ENCODE peak calls at places on chromosomes 7 and 10, in five cellular contexts. H, T, Q, V and L are unnamed samples.

GRCh38 chr7:155435110-155435509 is 22.8 kb upstream of the EN2 start:
- DNase-seq in T (no peak), H (no peak), V (no peak), Q (no peak), L (no peak)

GRCh38 chr7:98641646-98642489 is 24.8 kb downstream of the NPTX2 start:
- DNase-seq in V (no peak), H (peak; percentile 39), T (no peak), Q (no peak), L (no peak)

GRCh38 chr10:34736976-34737771 is 77.9 kb downstream of the PARD3 start:
- DNase-seq in T (no peak), V (no peak), Q (no peak), H (no peak), L (no peak)

GRCh38 chr10:9331583-9332008 is 1277.1 kb downstream of the GATA3 start:
- DNase-seq in Q (no peak), T (no peak), V (peak; percentile 65), H (no peak), L (peak; percentile 69)

GRCh38 chr7:22622386-22622785 is 104.6 kb upstream of the IL6 start:
- DNase-seq in Q (no peak), H (no peak), V (no peak), T (no peak), L (no peak)

GRCh38 chr10:132677096-132677904 is 108.6 kb downstream of the NKX6-2 start:
- DNase-seq in Q (peak; percentile 30), V (no peak), T (no peak), H (peak; percentile 53), L (no peak)

GRCh38 chr7:867001-867405 is 9.4 kb upstream of the GET4 start:
- DNase-seq in V (peak; percentile 97), Q (no peak), T (no peak), H (peak; percentile 98), L (peak; percentile 91)

GRCh38 chr10:72334196-72334831 is 20.4 kb downstream of the DNAJB12 start:
- DNase-seq in T (peak; percentile 57), V (peak; percentile 50), Q (peak; percentile 51), H (no peak), L (no peak)

GRCh38 chr10:52312999-52313349 is 1.1 kb upstream of the DKK1 start:
- DNase-seq in H (no peak), V (peak; percentile 6), T (no peak), Q (no peak), L (peak; percentile 24)

GRCh38 chr7:108193593-108194498 is 63.7 kb upstream of the LAMB4 start:
- DNase-seq in T (no peak), V (no peak), H (no peak), Q (no peak), L (no peak)

GRCh38 chr7:12907774-12908173 is 220.3 kb downstream of the ARL4A start:
- DNase-seq in H (no peak), V (no peak), T (no peak), Q (no peak), L (no peak)

GRCh38 chr7:48299580-48300169 is 128.4 kb downstream of the ABCA13 start:
- DNase-seq in T (peak; percentile 69), H (no peak), V (peak; percentile 80), Q (no peak), L (peak; percentile 81)

GRCh38 chr10:124701435-124701834 is 42.7 kb downstream of the FAM53B start:
- DNase-seq in T (no peak), Q (peak; percentile 87), H (peak; percentile 93), V (peak; percentile 71), L (peak; percentile 14)

GRCh38 chr10:75186310-75186709 is 24.3 kb upstream of the VDAC2 start:
- DNase-seq in T (no peak), Q (no peak), V (no peak), H (peak; percentile 0), L (no peak)

GRCh38 chr10:92657024-92657423 is 32.7 kb upstream of the HHEX start:
- DNase-seq in V (peak; percentile 41), H (no peak), T (no peak), Q (no peak), L (no peak)

GRCh38 chr10:34626158-34626557 is 188.9 kb downstream of the PARD3 start:
- DNase-seq in T (no peak), Q (no peak), V (no peak), H (no peak), L (no peak)

GRCh38 chr7:129122751-129123516 is 21.6 kb upstream of the TSPAN33 start:
- DNase-seq in T (no peak), V (peak; percentile 21), H (no peak), Q (no peak), L (no peak)

GRCh38 chr10:19908991-19909699 is 92.9 kb downstream of the PLXDC2 start:
- DNase-seq in Q (no peak), V (no peak), T (no peak), H (no peak), L (no peak)

GRCh38 chr7:151919595-151919994 is 36.7 kb upstream of the GALNTL5 start:
- DNase-seq in V (no peak), T (no peak), H (peak; percentile 32), Q (no peak), L (no peak)

GRCh38 chr7:93036807-93037206 is 81.0 kb downstream of the SAMD9 start:
- DNase-seq in V (no peak), Q (no peak), H (no peak), T (no peak), L (no peak)

GRCh38 chr7:100353685-100354330 is 4.1 kb upstream of the PILRB start:
- DNase-seq in Q (no peak), H (no peak), V (no peak), T (no peak), L (no peak)

GRCh38 chr7:100348805-100349204 is 9.1 kb upstream of the PILRB start:
- DNase-seq in V (no peak), T (no peak), H (no peak), Q (no peak), L (no peak)

GRCh38 chr7:100351657-100352058 is 6.3 kb upstream of the PILRB start:
- DNase-seq in H (no peak), V (no peak), T (no peak), Q (no peak), L (no peak)

GRCh38 chr7:100352984-100353684 is 4.8 kb upstream of the PILRB start:
- DNase-seq in Q (no peak), V (no peak), H (no peak), T (no peak), L (no peak)

DNA sequence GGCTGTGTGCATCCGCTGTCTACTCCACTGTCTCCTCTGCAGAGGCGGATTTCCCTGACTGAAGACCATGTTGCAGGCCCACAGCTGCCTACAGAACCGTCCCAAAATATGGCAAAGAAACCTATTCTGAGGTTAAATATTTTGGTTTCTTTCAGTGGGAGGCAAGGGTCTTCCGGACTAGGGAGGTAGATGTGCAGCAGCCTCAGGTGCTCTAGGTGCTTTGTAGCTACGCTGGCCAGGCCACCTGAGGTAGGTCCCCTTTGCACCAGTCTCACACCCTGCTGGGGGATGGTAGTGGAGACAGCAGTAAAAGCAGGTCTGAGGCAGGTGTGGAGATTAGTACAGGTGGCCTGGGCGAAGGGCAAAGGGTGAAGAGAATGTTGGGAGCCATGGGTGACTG is 8.2 kb upstream of the PILRB start:
- DNase-seq in H (no peak), T (no peak), Q (no peak), V (no peak), L (no peak)
- H3K27ac ChIP-seq in H (no peak overlapping the region), T (no peak overlapping the region), Q (no peak overlapping the region), V (no peak overlapping the region), L (no peak overlapping the region)

GRCh38 chr7:87263537-87263936 is 44.0 kb upstream of the TMEM243 start:
- DNase-seq in H (no peak), Q (no peak), T (no peak), V (no peak), L (no peak)

DNA sequence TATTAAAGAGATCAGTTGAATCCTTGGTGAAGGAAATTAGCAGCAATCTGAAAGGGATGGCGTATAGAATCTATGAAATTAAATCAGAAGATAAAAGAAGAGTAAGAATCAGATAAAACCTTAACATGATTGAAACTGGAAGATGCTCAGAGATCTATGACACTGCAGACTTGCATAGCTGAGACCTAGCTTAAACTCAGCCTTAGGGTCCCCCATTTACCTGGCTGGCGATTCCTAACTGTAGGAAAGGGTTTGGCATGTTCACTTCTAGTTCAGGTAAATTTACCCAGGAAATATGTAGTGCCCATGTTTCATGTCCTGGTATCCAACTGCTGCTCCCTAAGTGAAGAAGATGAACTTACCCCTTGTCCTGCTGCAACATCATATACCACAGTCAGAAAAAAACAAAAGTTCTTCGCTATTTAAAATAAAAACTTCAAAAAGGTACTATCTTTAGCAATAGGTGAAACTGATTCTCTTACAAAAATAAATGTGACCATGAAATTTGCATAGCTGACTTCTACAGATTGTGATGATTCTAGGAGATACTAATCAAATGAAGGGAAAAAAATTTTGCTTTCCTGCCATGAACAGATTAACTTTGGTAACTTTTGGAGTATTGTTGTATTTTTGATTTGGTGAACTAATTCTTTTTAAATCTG is 47.8 kb upstream of the TMEM243 start:
- DNase-seq in H (no peak), V (no peak), T (no peak), Q (no peak), L (no peak)
- H3K4me1 ChIP-seq in H (no peaks in the 10 kb centered on the region), V (no peaks in the 10 kb centered on the region), T (no peaks in the 10 kb centered on the region), Q (no peaks in the 10 kb centered on the region), L (no peaks in the 10 kb centered on the region)

GRCh38 chr10:5092848-5093790 is 1.1 kb upstream of the AKR1C3 start:
- DNase-seq in V (no peak), T (no peak), H (no peak), Q (no peak), L (no peak)

GRCh38 chr10:5092375-5092774 is 1.8 kb upstream of the AKR1C3 start:
- DNase-seq in Q (no peak), H (no peak), V (no peak), T (no peak), L (no peak)

GRCh38 chr10:5096108-5096507 is 1.9 kb downstream of the AKR1C3 start:
- DNase-seq in H (no peak), T (no peak), V (no peak), Q (no peak), L (no peak)

GRCh38 chr10:5095687-5096086 is 1.5 kb downstream of the AKR1C3 start:
- DNase-seq in H (no peak), T (no peak), Q (no peak), V (no peak), L (peak; percentile 57)

GRCh38 chr10:5094265-5095205 is at the start of gene AKR1C3:
- DNase-seq in Q (no peak), V (peak; percentile 65), T (peak; percentile 48), H (no peak), L (peak; percentile 88)
- H3K27ac ChIP-seq in Q (peak within 1 kb of the TSS; percentile 73), V (no peak within 1 kb of the TSS), T (no peak within 1 kb of the TSS), H (peak within 1 kb of the TSS; percentile 31), L (peak within 1 kb of the TSS; percentile 75)

GRCh38 chr7:68828575-68828974 is 769.7 kb upstream of the AUTS2 start:
- DNase-seq in V (no peak), T (no peak), Q (no peak), H (no peak), L (no peak)

GRCh38 chr7:68839014-68839413 is 759.3 kb upstream of the AUTS2 start:
- DNase-seq in T (no peak), V (no peak), Q (no peak), H (no peak), L (no peak)

DNA sequence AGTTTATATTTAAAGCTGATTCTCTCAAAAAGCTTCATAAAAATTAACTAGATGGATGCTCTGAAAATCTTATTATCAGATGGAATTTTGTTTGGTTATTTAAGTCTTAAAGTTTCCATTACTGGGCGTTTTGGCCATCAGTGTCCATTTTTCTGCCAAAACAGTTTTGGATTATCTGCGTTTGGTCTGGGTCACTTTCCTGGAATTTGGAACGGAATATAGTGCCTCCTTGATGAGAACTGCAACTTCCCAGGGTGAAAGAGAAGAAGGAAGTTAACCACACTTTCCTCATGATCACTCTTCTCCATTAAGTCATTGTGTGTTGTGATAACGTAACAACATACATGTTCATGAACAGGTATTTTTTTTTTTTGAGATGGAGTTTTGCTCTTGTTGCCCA is 764.8 kb upstream of the AUTS2 start:
- DNase-seq in V (no peak), H (no peak), T (no peak), Q (no peak), L (no peak)
- H3K4me1 ChIP-seq in V (no peaks in the 10 kb centered on the region), H (no peaks in the 10 kb centered on the region), T (no peaks in the 10 kb centered on the region), Q (no peaks in the 10 kb centered on the region), L (no peaks in the 10 kb centered on the region)